ENCODE peak calls at places on chromosomes 12 and 14, in seven cellular contexts. M is tibial nerve, F is stomach, K is suprapubic skin, P is NB4, J is IMR-90, A is adrenal gland. O is an unnamed sample.

GRCh38 chr14:98177551-98177950 is 1094.4 kb downstream of the BCL11B start:
- DNase-seq in M (no peak), F (no peak), K (no peak), P (no peak), J (no peak), A (no peak), O (no peak)

GRCh38 chr14:81192594-81192993 is 28.2 kb downstream of the GTF2A1 start:
- DNase-seq in M (no peak), F (no peak), K (no peak), P (no peak), J (no peak), A (no peak), O (no peak)

GRCh38 chr12:120468846-120469449 is 600 bp downstream of the SRSF9 start:
- DNase-seq in M (peak; percentile 7), F (peak; percentile 33), K (no peak), P (no peak), J (peak; percentile 10), A (peak; percentile 46), O (peak; percentile 65)

GRCh38 chr12:21502164-21502496 is 541 bp downstream of the GOLT1B start:
- DNase-seq in M (no peak), F (peak; percentile 26), K (no peak), P (peak; percentile 72), J (peak; percentile 34), A (peak; percentile 44), O (peak; percentile 66)

GRCh38 chr14:82125963-82126362 is 592.3 kb upstream of the SEL1L start:
- DNase-seq in M (no peak), F (no peak), K (no peak), P (no peak), J (no peak), A (no peak), O (no peak)

GRCh38 chr14:56650075-56650474 is 70.5 kb downstream of the TMEM260 start:
- DNase-seq in M (no peak), F (no peak), K (no peak), P (no peak), J (no peak), A (peak; percentile 82), O (no peak)

GRCh38 chr14:64507376-64508156 is 3.0 kb downstream of the ZBTB1 start:
- DNase-seq in M (no peak), F (no peak), K (no peak), P (no peak), J (peak; percentile 58), A (peak; percentile 43), O (no peak)

GRCh38 chr12:66405395-66405794 is 103.1 kb downstream of the HELB start:
- DNase-seq in M (no peak), F (no peak), K (no peak), P (no peak), J (peak; percentile 67), A (no peak), O (no peak)

GRCh38 chr12:90098132-90098779 is 389.6 kb upstream of the ATP2B1 start:
- DNase-seq in M (no peak), F (no peak), K (no peak), P (no peak), J (no peak), A (no peak), O (no peak)

GRCh38 chr14:92846162-92846897 is 52.2 kb downstream of the GOLGA5 start:
- DNase-seq in M (no peak), F (no peak), K (no peak), P (peak; percentile 81), J (peak; percentile 82), A (peak; percentile 56), O (peak; percentile 24)
- TF ChIP-seq POLR2A in M (no peak), F (no peak), K (no peak), P (no peak), J (no peak), A (no peak), O (no peak)

GRCh38 chr12:121475279-121475678 is 75.4 kb downstream of the RNF34 start:
- DNase-seq in M (no peak), F (no peak), K (no peak), P (no peak), J (no peak), A (no peak), O (no peak)

GRCh38 chr12:121472150-121472905 is 72.4 kb downstream of the RNF34 start:
- DNase-seq in M (no peak), F (no peak), K (no peak), P (no peak), J (no peak), A (no peak), O (no peak)

DNA sequence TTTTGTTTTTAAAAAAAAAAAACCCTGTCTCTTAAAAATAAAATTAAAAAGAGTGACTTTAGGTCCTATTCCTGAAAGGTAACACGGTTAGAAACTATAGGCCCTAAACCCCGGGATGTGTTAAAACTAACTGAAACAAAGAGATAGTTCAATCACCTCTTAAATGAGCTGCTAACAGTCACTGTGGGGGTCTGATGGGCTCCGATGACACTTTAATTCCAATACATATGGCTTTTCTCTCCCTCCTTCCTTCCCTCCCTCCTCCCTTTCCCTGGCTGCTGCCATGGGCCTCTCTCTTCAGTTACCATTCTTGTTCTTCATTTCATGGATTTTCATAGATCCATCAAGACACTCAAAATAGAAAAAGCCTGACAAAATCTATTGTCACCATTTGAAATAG is 76.6 kb downstream of the RNF34 start:
- DNase-seq in M (no peak), F (no peak), K (no peak), P (no peak), J (no peak), A (no peak), O (no peak)
- TF ChIP-seq POLR2A in M (no peak), F (no peak), K (no peak), P (no peak), J (no peak), A (no peak), O (no peak)

GRCh38 chr14:70642313-70643235 is 858 bp downstream of the TTC9 start:
- DNase-seq in M (no peak), F (no peak), K (no peak), P (peak; percentile 37), J (no peak), A (no peak), O (no peak)
- TF ChIP-seq POLR2A in M (no peak), F (no peak), K (no peak), P (no peak), J (no peak), A (no peak), O (no peak)

DNA sequence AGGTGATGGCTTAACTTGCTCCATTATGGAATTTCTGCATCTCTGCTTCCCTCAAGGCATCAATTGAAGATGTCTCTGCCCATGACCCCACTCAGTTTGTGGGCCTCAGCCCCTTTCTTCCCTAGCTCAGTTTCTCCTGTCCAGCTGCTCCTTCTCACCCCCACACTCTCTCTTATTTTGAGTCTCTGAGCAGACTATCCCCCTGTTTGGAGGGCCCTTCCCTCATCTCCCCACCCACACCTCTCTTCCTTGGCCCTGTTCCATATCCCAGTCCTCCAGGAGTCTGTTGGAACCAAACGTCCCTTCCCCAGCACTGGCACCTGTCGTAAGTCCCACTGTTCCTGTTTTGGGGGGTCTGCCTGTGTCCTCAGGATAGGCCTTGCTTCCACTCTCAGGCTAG is 8.3 kb upstream of the KRT1 start:
- DNase-seq in M (no peak), F (no peak), K (no peak), P (no peak), J (no peak), A (no peak), O (no peak)
- TF ChIP-seq POLR2A in M (no peak), F (no peak), K (no peak), P (no peak), J (no peak), A (no peak), O (no peak)

GRCh38 chr12:124716208-124717141 is 147.2 kb downstream of the SCARB1 start:
- DNase-seq in M (no peak), F (peak; percentile 55), K (no peak), P (no peak), J (no peak), A (no peak), O (no peak)

GRCh38 chr12:124713041-124713435 is 145.6 kb upstream of the NCOR2 start:
- DNase-seq in M (peak; percentile 78), F (peak; percentile 57), K (no peak), P (peak; percentile 49), J (no peak), A (peak; percentile 61), O (no peak)

GRCh38 chr12:124715121-124715990 is 147.9 kb upstream of the NCOR2 start:
- DNase-seq in M (no peak), F (peak; percentile 49), K (no peak), P (no peak), J (peak; percentile 35), A (no peak), O (no peak)

GRCh38 chr12:124709722-124710656 is 142.6 kb upstream of the NCOR2 start:
- DNase-seq in M (peak; percentile 31), F (no peak), K (no peak), P (no peak), J (peak; percentile 87), A (no peak), O (no peak)

DNA sequence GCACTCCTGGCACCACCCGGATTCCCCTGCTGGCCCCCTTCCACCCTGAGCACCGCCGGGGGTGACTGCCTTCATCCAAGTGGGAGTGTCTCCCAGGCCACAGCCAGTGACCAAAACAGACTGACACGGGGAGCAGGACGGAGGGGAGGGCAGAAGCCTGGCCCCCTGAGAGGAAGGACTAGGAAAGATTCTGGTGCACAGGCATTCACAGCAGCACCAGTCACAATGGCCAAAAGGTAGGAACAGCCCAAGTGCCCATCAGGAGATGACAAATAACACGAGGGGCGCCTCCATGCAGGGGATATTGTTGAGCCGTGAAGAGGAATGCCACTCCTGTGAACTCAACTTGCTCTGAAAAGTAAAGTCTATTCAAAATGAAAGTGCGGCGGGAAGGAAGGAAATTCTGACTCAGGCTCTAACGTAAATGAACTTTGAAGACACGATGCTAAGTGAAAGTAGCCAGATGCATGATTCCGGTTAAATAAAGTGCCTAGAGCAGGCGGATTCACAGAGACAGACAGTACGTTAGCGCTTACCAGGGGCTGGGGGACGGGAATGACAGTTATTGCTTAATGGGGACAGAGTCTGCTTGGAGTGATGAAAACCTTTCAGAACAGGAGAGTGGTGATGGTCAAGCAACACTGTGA is 146.1 kb upstream of the NCOR2 start:
- DNase-seq in M (peak; percentile 69), F (peak; percentile 36), K (no peak), P (peak; percentile 87), J (peak; percentile 89), A (no peak), O (no peak)
- TF ChIP-seq POLR2A in M (peak; percentile 7), F (no peak), K (no peak), P (no peak), J (no peak), A (peak; percentile 31), O (no peak)

O was measured in erythroblast.